ENCODE peak calls at places on chromosome 1, in eight cellular contexts. H is GM12878, V is colonic mucosa, W is OCI-LY7, I is pancreas, E is sigmoid colon, Z is left ventricle myocardium inferior, D is BJ. S is an unnamed sample. For H3K36me3, the result is how much of the 10 kb centered on the place peaks cover.

GRCh38 chr1:214993419-214993818 is 89.1 kb upstream of the KCNK2 start:
- DNase-seq in H (no peak), V (no peak), W (no peak), I (no peak), E (no peak), Z (no peak), D (peak), S (no peak)

GRCh38 chr1:3869751-3870301 is 12.6 kb downstream of the DFFB start:
- DNase-seq in H (no peak), V (peak), W (no peak), I (no peak), E (no peak), Z (no peak), D (no peak), S (no peak)

GRCh38 chr1:78651247-78651646 is 1.6 kb downstream of the IFI44 start:
- DNase-seq in H (no peak), V (no peak), W (no peak), I (no peak), E (no peak), Z (no peak), D (no peak), S (no peak)

GRCh38 chr1:234875953-234876814 is 252.5 kb downstream of the TOMM20 start:
- DNase-seq in H (no peak), V (peak), W (no peak), I (peak), E (peak), Z (no peak), D (no peak), S (peak)

GRCh38 chr1:200671235-200671786 is 1.6 kb upstream of the DDX59 start:
- DNase-seq in H (no peak), V (no peak), W (no peak), I (no peak), E (no peak), Z (no peak), D (no peak), S (no peak)

GRCh38 chr1:215263636-215264035 is 181.1 kb downstream of the KCNK2 start:
- DNase-seq in H (no peak), V (no peak), W (no peak), I (no peak), E (no peak), Z (no peak), D (no peak), S (no peak)

GRCh38 chr1:169186106-169186505 is 79.6 kb downstream of the ATP1B1 start:
- DNase-seq in H (no peak), V (no peak), W (no peak), I (no peak), E (no peak), Z (no peak), D (no peak), S (no peak)

GRCh38 chr1:50978144-50978851 is 8.3 kb downstream of the CDKN2C start:
- DNase-seq in H (no peak), V (peak), W (peak), I (peak), E (peak), Z (peak), D (no peak), S (peak)

GRCh38 chr1:61088163-61088840 is 5.9 kb downstream of the NFIA start:
- DNase-seq in H (no peak), V (no peak), W (no peak), I (no peak), E (no peak), Z (no peak), D (no peak), S (no peak)

GRCh38 chr1:182101415-182102041 is 40.0 kb upstream of the ZNF648 start:
- DNase-seq in H (no peak), V (peak), W (no peak), I (no peak), E (no peak), Z (no peak), D (no peak), S (peak)

GRCh38 chr1:215992620-215993019 is 425.5 kb downstream of the KCTD3 start:
- DNase-seq in H (no peak), V (no peak), W (no peak), I (no peak), E (no peak), Z (no peak), D (no peak), S (no peak)

GRCh38 chr1:51101976-51102375 is at the start of gene C1orf185:
- DNase-seq in H (no peak), V (no peak), W (no peak), I (no peak), E (no peak), Z (no peak), D (no peak), S (no peak)

GRCh38 chr1:240854367-240854766 is 242.4 kb upstream of the GREM2 start:
- DNase-seq in H (no peak), V (no peak), W (no peak), I (no peak), E (no peak), Z (no peak), D (no peak), S (no peak)

GRCh38 chr1:94560333-94560732 is 18.8 kb upstream of the F3 start:
- DNase-seq in H (no peak), V (no peak), W (no peak), I (no peak), E (no peak), Z (no peak), D (no peak), S (no peak)

GRCh38 chr1:83508485-83509151 is 490.3 kb downstream of the TTLL7 start:
- DNase-seq in H (peak), V (no peak), W (no peak), I (peak), E (no peak), Z (no peak), D (peak), S (no peak)

GRCh38 chr1:39081266-39082139 is 55.4 kb downstream of the NDUFS5 start:
- DNase-seq in H (no peak), V (no peak), W (no peak), I (no peak), E (no peak), Z (peak), D (no peak), S (peak)

GRCh38 chr1:21490774-21491482 is 18.3 kb upstream of the ALPL start:
- DNase-seq in H (no peak), V (peak), W (peak), I (no peak), E (no peak), Z (no peak), D (peak), S (peak)

GRCh38 chr1:29682918-29683314 is 446.6 kb downstream of the PTPRU start:
- DNase-seq in H (no peak), V (no peak), W (no peak), I (peak), E (no peak), Z (no peak), D (no peak), S (no peak)

GRCh38 chr1:184941735-184942134 is 32.6 kb downstream of the NIBAN1 start:
- DNase-seq in H (peak), V (no peak), W (no peak), I (no peak), E (no peak), Z (no peak), D (no peak), S (no peak)

GRCh38 chr1:232974971-232975370 is 24.6 kb downstream of the NTPCR start:
- DNase-seq in H (no peak), V (no peak), W (no peak), I (no peak), E (no peak), Z (no peak), D (no peak), S (no peak)

GRCh38 chr1:6519491-6519934 is 28.0 kb upstream of the PLEKHG5 start:
- DNase-seq in H (no peak), V (no peak), W (no peak), I (no peak), E (no peak), Z (no peak), D (no peak), S (no peak)

GRCh38 chr1:240000634-240001033 is 91.0 kb upstream of the FMN2 start:
- DNase-seq in H (no peak), V (no peak), W (no peak), I (no peak), E (no peak), Z (no peak), D (peak), S (no peak)

GRCh38 chr1:29830916-29831315 is 594.6 kb downstream of the PTPRU start:
- DNase-seq in H (no peak), V (no peak), W (no peak), I (no peak), E (no peak), Z (no peak), D (no peak), S (no peak)

GRCh38 chr1:31183927-31184554 is 55.6 kb downstream of the NKAIN1 start:
- DNase-seq in H (no peak), V (peak), W (peak), I (no peak), E (no peak), Z (no peak), D (no peak), S (peak)

GRCh38 chr1:202208458-202208857 is 14.9 kb downstream of the LGR6 start:
- DNase-seq in H (no peak), V (no peak), W (no peak), I (no peak), E (no peak), Z (no peak), D (no peak), S (no peak)

GRCh38 chr1:202204065-202204464 is 10.5 kb downstream of the LGR6 start:
- DNase-seq in H (no peak), V (no peak), W (no peak), I (no peak), E (no peak), Z (no peak), D (no peak), S (no peak)

GRCh38 chr1:202207292-202207691 is 13.7 kb downstream of the LGR6 start:
- DNase-seq in H (no peak), V (no peak), W (no peak), I (no peak), E (no peak), Z (no peak), D (peak), S (no peak)

GRCh38 chr1:202203238-202204039 is 9.8 kb downstream of the LGR6 start:
- DNase-seq in H (no peak), V (no peak), W (no peak), I (no peak), E (no peak), Z (no peak), D (no peak), S (no peak)

DNA sequence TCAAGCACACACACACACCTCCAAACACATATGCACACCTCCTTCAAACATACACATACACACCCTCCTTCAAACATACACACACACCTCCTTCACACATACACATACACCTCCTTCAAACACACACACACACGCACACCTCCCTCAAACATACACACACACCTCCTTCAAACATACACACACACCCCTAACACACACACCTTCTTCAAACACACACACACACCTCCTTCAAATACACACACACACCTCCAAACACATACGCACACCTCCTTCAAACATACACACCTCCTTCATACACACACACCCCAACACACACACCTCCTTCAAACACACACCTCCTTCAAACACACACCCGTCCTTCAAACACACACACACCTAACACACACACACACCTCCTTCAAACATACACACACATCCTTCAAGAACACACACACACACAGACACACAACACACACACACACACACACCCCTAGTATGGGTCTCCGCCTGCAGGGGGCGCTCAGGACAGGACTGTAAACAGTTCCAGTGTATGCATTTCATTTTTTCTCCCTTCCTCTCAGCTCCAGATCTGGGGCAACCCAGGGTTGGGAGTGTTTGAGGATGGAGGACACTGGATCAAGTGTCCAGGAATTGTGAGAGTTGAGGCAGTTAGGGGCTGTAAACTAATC is 12.1 kb downstream of the LGR6 start:
- DNase-seq in H (no peak), V (no peak), W (no peak), I (no peak), E (no peak), Z (no peak), D (no peak), S (no peak)
- TF ChIP-seq CTCF in H (no peak), V (no peak), W (peak), I (no peak), E (no peak), Z (no peak), D (no peak), S (no peak)

GRCh38 chr1:45566722-45567121 is 16.1 kb downstream of the AKR1A1 start:
- DNase-seq in H (no peak), V (peak), W (no peak), I (no peak), E (peak), Z (peak), D (no peak), S (peak)

GRCh38 chr1:45569571-45569961 is 14.3 kb upstream of the NASP start:
- DNase-seq in H (no peak), V (no peak), W (no peak), I (no peak), E (no peak), Z (no peak), D (no peak), S (no peak)

GRCh38 chr1:45569962-45570581 is 13.8 kb upstream of the NASP start:
- DNase-seq in H (no peak), V (peak), W (peak), I (peak), E (peak), Z (peak), D (peak), S (peak)

GRCh38 chr1:45568421-45568820 is 15.4 kb upstream of the NASP start:
- DNase-seq in H (no peak), V (no peak), W (no peak), I (no peak), E (no peak), Z (no peak), D (no peak), S (no peak)

DNA sequence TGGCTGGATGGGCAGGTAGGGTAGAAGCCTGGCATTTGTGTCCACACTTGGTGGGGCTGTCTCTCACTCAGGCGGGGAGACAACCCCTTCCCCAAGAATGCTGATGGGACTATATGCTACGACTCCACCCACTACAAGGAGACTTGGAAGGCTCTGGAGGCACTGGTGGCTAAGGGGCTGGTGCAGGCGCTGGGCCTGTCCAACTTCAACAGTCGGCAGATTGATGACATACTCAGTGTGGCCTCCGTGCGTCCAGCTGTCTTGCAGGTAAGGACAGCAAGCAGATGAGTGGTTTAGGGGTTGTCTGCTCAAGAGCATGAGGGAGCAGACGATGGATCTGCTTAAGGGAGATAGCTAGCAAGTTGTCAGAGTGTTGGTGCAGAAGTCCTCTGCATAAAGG is 15.9 kb upstream of the NASP start:
- DNase-seq in H (no peak), V (no peak), W (no peak), I (no peak), E (no peak), Z (no peak), D (no peak), S (no peak)
- H3K36me3 ChIP-seq in H (under half), V (under half), W (half or more), I (under half), E (under half), Z (under half), D (under half), S (under half)

GRCh38 chr1:44803062-44803311 is 2.8 kb downstream of the PLK3 start:
- DNase-seq in H (no peak), V (no peak), W (no peak), I (no peak), E (no peak), Z (peak), D (no peak), S (no peak)
- TF ChIP-seq CTCF in H (no peak), V (no peak), W (no peak), I (no peak), E (no peak), Z (no peak), D (no peak), S (no peak)

DNA sequence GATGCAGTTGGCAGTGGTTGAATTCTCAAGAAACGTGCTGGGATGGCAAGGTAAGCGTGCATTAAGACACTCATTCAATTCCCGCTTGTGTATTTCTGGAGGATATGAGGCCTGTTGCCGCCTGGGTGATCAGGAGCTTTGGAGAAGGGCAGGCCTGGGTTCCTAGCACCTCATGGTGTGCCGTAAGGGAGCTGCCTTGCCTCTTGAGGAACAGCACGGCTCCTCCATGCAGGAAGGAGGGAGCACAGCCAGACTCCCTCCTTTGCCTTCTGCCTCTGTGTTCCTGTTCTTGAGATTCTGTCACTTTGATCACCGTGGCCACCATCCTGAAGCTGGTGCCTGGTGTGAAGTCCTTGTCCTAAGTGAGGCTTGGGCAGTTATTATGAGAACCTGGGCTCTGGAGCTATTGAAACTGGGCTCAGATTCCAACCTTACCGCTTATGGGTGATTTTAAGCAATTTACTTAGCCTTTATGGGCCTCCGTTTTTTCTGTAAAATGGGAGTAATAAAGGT is 18.3 kb downstream of the SLFNL1 start:
- DNase-seq in H (no peak), V (no peak), W (no peak), I (no peak), E (peak), Z (no peak), D (no peak), S (no peak)
- H3K36me3 ChIP-seq in H (under half), V (under half), W (half or more), I (under half), E (half or more), Z (half or more), D (under half), S (under half)

GRCh38 chr1:228956864-228957263 is 221.6 kb downstream of the RHOU start:
- DNase-seq in H (no peak), V (no peak), W (no peak), I (no peak), E (no peak), Z (no peak), D (no peak), S (no peak)
- TF ChIP-seq CTCF in H (no peak), V (no peak), W (no peak), I (no peak), E (no peak), Z (no peak), D (no peak), S (no peak)

GRCh38 chr1:175984813-175985212 is 222.3 kb downstream of the COP1 start:
- DNase-seq in H (no peak), V (peak), W (no peak), I (no peak), E (no peak), Z (no peak), D (no peak), S (no peak)
- H3K36me3 ChIP-seq in H (under half), V (under half), W (half or more), I (under half), E (under half), Z (half or more), D (under half), S (half or more)

DNA sequence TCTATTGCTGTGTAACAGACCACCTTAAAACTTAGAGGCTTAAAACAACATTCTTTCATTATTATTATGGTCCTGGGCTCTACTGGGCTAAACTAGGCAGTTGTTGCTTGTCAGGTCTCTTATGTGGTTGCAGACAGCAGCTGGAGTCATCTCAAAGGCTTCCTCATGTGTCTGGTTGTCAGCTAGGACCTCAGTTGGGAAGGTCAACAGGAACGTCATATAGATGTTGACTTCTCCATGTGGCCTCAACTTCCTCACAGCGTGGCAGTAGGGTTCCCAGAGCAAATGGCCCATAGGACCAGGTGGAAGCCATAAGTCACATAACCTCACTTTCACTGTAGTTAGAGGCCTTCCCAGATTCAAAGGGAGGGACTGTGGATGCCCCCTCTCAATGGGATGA is 15.4 kb upstream of the MEF2D start:
- DNase-seq in H (no peak), V (no peak), W (no peak), I (no peak), E (no peak), Z (no peak), D (no peak), S (peak)
- TF ChIP-seq CTCF in H (no peak), V (no peak), W (no peak), I (no peak), E (no peak), Z (no peak), D (no peak), S (no peak)

GRCh38 chr1:940121-941026 is 16.7 kb downstream of the SAMD11 start:
- DNase-seq in H (no peak), V (peak), W (no peak), I (peak), E (peak), Z (peak), D (no peak), S (peak)

GRCh38 chr1:941027-941587 is 17.4 kb downstream of the SAMD11 start:
- DNase-seq in H (no peak), V (no peak), W (no peak), I (no peak), E (no peak), Z (no peak), D (no peak), S (no peak)

GRCh38 chr1:942864-943533 is 16.1 kb downstream of the NOC2L start:
- DNase-seq in H (no peak), V (peak), W (no peak), I (no peak), E (peak), Z (peak), D (no peak), S (peak)

GRCh38 chr1:942411-942821 is 16.6 kb downstream of the NOC2L start:
- DNase-seq in H (no peak), V (no peak), W (no peak), I (no peak), E (no peak), Z (no peak), D (no peak), S (no peak)

GRCh38 chr1:941588-942383 is 17.3 kb downstream of the NOC2L start:
- DNase-seq in H (no peak), V (peak), W (no peak), I (peak), E (peak), Z (peak), D (no peak), S (peak)
- H3K36me3 ChIP-seq in H (under half), V (under half), W (under half), I (under half), E (under half), Z (under half), D (under half), S (under half)

S was measured in transverse colon.